ENCODE peak calls at places on chromosome 9, in nine cellular contexts. Q is RWPE1; J is activated CD4-positive, alpha-beta memory T cell treated with anti-CD3 and anti-CD28 coated beads, Interleukin-2, amount 10 ng/mL, durations not matched to agents 7 days and 5 days; X is left kidney; T is neural progenitor cell; Z is sciatic nerve; H is MV-4-11; A is activated naive CD8-positive, alpha-beta T cell treated with anti-CD3 and anti-CD28 coated beads, Interleukin-2, amount 50 U/mL, for 24 hours; U is occipital lobe. R is an unnamed sample.

GRCh38 chr9:133408042-133408441 is 9.8 kb downstream of the REXO4 start:
- DNase-seq in Q (no peak), J (no peak), X (no peak), T (no peak), Z (no peak), H (no peak), A (no peak), U (no peak), R (no peak)

GRCh38 chr9:114005371-114006154 is 72.5 kb downstream of the AMBP start:
- DNase-seq in Q (no peak), J (peak; percentile 14), X (no peak), T (no peak), Z (peak; percentile 31), H (peak; percentile 25), A (no peak), U (no peak), R (no peak)

GRCh38 chr9:13410566-13411031 is 131.1 kb upstream of the MPDZ start:
- DNase-seq in Q (peak; percentile 6), J (no peak), X (no peak), T (no peak), Z (no peak), H (no peak), A (no peak), U (no peak), R (no peak)

GRCh38 chr9:35904966-35905781 is 828 bp upstream of the HRCT1 start:
- DNase-seq in Q (peak; percentile 36), J (no peak), X (peak; percentile 54), T (no peak), Z (no peak), H (no peak), A (no peak), U (no peak), R (no peak)

GRCh38 chr9:113566011-113566711 is 102.6 kb downstream of the RGS3 start:
- DNase-seq in Q (peak; percentile 23), J (no peak), X (peak; percentile 75), T (no peak), Z (peak; percentile 42), H (no peak), A (no peak), U (no peak), R (no peak)

GRCh38 chr9:106333487-106333886 is 529.5 kb upstream of the ZNF462 start:
- DNase-seq in Q (peak; percentile 21), J (no peak), X (no peak), T (no peak), Z (no peak), H (no peak), A (no peak), U (no peak), R (no peak)

GRCh38 chr9:27426717-27427645 is 97.1 kb upstream of the IFNK start:
- DNase-seq in Q (peak; percentile 89), J (no peak), X (peak; percentile 50), T (peak; percentile 9), Z (no peak), H (no peak), A (no peak), U (peak; percentile 37), R (no peak)

GRCh38 chr9:133103987-133104505 is 17.0 kb downstream of the RALGDS start:
- DNase-seq in Q (no peak), J (no peak), X (no peak), T (no peak), Z (no peak), H (no peak), A (no peak), U (no peak), R (no peak)

GRCh38 chr9:134600836-134601638 is 40.6 kb upstream of the COL5A1 start:
- DNase-seq in Q (no peak), J (peak; percentile 12), X (no peak), T (no peak), Z (no peak), H (no peak), A (no peak), U (no peak), R (no peak)

GRCh38 chr9:112858625-112859147 is 32.0 kb downstream of the SLC46A2 start:
- DNase-seq in Q (no peak), J (no peak), X (no peak), T (no peak), Z (no peak), H (peak; percentile 98), A (no peak), U (no peak), R (no peak)

GRCh38 chr9:129451089-129451656 is 169.7 kb downstream of the C9orf50 start:
- DNase-seq in Q (no peak), J (no peak), X (no peak), T (no peak), Z (no peak), H (no peak), A (no peak), U (no peak), R (no peak)

GRCh38 chr9:137705443-137705863 is 86.6 kb downstream of the EHMT1 start:
- DNase-seq in Q (no peak), J (peak; percentile 49), X (peak; percentile 56), T (no peak), Z (no peak), H (no peak), A (peak; percentile 57), U (no peak), R (no peak)

GRCh38 chr9:124006448-124007156 is 5.0 kb upstream of the LHX2 start:
- DNase-seq in Q (no peak), J (no peak), X (no peak), T (peak; percentile 61), Z (no peak), H (peak; percentile 74), A (no peak), U (no peak), R (no peak)

GRCh38 chr9:112274600-112274999 is 58.8 kb downstream of the PTBP3 start:
- DNase-seq in Q (no peak), J (no peak), X (no peak), T (peak; percentile 43), Z (no peak), H (no peak), A (no peak), U (no peak), R (no peak)

GRCh38 chr9:124814178-124814535 is 37.2 kb downstream of the OLFML2A start:
- DNase-seq in Q (peak; percentile 66), J (no peak), X (no peak), T (no peak), Z (no peak), H (no peak), A (no peak), U (no peak), R (no peak)

GRCh38 chr9:16871358-16872151 is 1.1 kb upstream of the BNC2 start:
- DNase-seq in Q (peak; percentile 56), J (no peak), X (peak; percentile 85), T (peak; percentile 67), Z (peak; percentile 81), H (peak; percentile 81), A (peak; percentile 5), U (no peak), R (peak; percentile 34)

GRCh38 chr9:126372716-126373115 is 46.1 kb downstream of the MVB12B start:
- DNase-seq in Q (no peak), J (no peak), X (no peak), T (no peak), Z (no peak), H (peak; percentile 15), A (no peak), U (no peak), R (no peak)

GRCh38 chr9:96068511-96068910 is 193.0 kb downstream of the ERCC6L2 start:
- DNase-seq in Q (no peak), J (no peak), X (no peak), T (no peak), Z (no peak), H (no peak), A (no peak), U (no peak), R (no peak)

GRCh38 chr9:110101531-110102161 is 106.3 kb downstream of the C9orf152 start:
- DNase-seq in Q (no peak), J (no peak), X (peak; percentile 38), T (no peak), Z (no peak), H (no peak), A (no peak), U (no peak), R (no peak)

GRCh38 chr9:99556998-99557397 is 264.7 kb upstream of the NR4A3 start:
- DNase-seq in Q (no peak), J (no peak), X (no peak), T (no peak), Z (no peak), H (no peak), A (no peak), U (no peak), R (no peak)

GRCh38 chr9:82090041-82090440 is 101.5 kb downstream of the SPATA31D1 start:
- DNase-seq in Q (no peak), J (no peak), X (no peak), T (no peak), Z (no peak), H (no peak), A (no peak), U (no peak), R (no peak)

GRCh38 chr9:92963831-92964606 is 16.7 kb downstream of the FGD3 start:
- DNase-seq in Q (no peak), J (peak; percentile 84), X (no peak), T (no peak), Z (no peak), H (peak; percentile 91), A (peak; percentile 71), U (no peak), R (no peak)

GRCh38 chr9:93600504-93600903 is 24.1 kb downstream of the PHF2 start:
- DNase-seq in Q (no peak), J (peak; percentile 15), X (no peak), T (no peak), Z (no peak), H (no peak), A (no peak), U (no peak), R (no peak)

GRCh38 chr9:134378901-134379338 is 52.7 kb downstream of the RXRA start:
- DNase-seq in Q (peak; percentile 91), J (no peak), X (peak; percentile 57), T (peak; percentile 32), Z (no peak), H (no peak), A (no peak), U (peak; percentile 26), R (peak; percentile 38)

GRCh38 chr9:2613730-2614271 is 7.8 kb upstream of the VLDLR start:
- DNase-seq in Q (no peak), J (no peak), X (no peak), T (no peak), Z (no peak), H (no peak), A (no peak), U (no peak), R (no peak)

GRCh38 chr9:93952119-93952783 is 2.9 kb downstream of the BARX1 start:
- DNase-seq in Q (no peak), J (no peak), X (peak; percentile 26), T (peak; percentile 37), Z (no peak), H (no peak), A (no peak), U (no peak), R (no peak)

GRCh38 chr9:135174269-135174668 is 86.8 kb downstream of the OLFM1 start:
- DNase-seq in Q (no peak), J (no peak), X (no peak), T (no peak), Z (no peak), H (no peak), A (no peak), U (no peak), R (no peak)

GRCh38 chr9:136303066-136303824 is 649 bp downstream of the CCDC187 start:
- DNase-seq in Q (no peak), J (no peak), X (no peak), T (no peak), Z (no peak), H (no peak), A (no peak), U (no peak), R (no peak)

R was measured in anterior cingulate cortex.